ENCODE peak calls at places on chromosomes 4 and X, in eight cellular contexts. H is GM10248; D is T1000; K is stimulated activated naive CD8-positive, alpha-beta T cell treated with anti-CD3 and anti-CD28 coated beads, Interleukin-15, Interleukin-2, amounts not matched to agents 100 U/mL and 50 U/mL, for 24 hours; O is activated CD8-positive, alpha-beta memory T cell treated with anti-CD3 and anti-CD28 coated beads for 48 hours; X is fibroblast of mammary gland; L is stimulated activated effector memory CD8-positive, alpha-beta T cell treated with anti-CD3 and anti-CD28 coated beads, Interleukin-12 subunit alpha, Interleukin-12 subunit beta, amount 100 ng/mL, for 72 hours; J is left colon. C is an unnamed sample.

GRCh38 chr4:35493977-35494376 is 750.3 kb downstream of the ARAP2 start:
- DNase-seq in K (no peak), X (no peak), H (no peak), L (no peak), D (no peak), J (no peak), O (no peak), C (no peak)

GRCh38 chr4:123559955-123560669 is 163.5 kb downstream of the SPRY1 start:
- DNase-seq in J (no peak), D (no peak), K (no peak), O (no peak), H (no peak), L (no peak), X (peak; percentile 20), C (no peak)

GRCh38 chrX:38304010-38304409 is 23.3 kb downstream of the RPGR start:
- DNase-seq in D (no peak), O (no peak), L (no peak), K (no peak), H (no peak), X (peak; percentile 52), J (no peak), C (no peak)

GRCh38 chr4:4574792-4575191 is 32.9 kb upstream of the STX18 start:
- DNase-seq in X (peak; percentile 75), D (no peak), O (no peak), J (peak; percentile 76), L (no peak), K (no peak), H (no peak), C (no peak)

GRCh38 chr4:156312261-156312847 is 358.7 kb upstream of the CTSO start:
- DNase-seq in H (no peak), J (no peak), L (no peak), K (no peak), O (no peak), D (no peak), X (peak; percentile 7), C (no peak)

GRCh38 chr4:57182132-57182874 is 72.1 kb upstream of the IGFBP7 start:
- DNase-seq in D (no peak), L (no peak), K (no peak), J (no peak), O (no peak), H (no peak), X (no peak), C (no peak)

GRCh38 chrX:39935414-39936064 is 162.2 kb downstream of the BCOR start:
- DNase-seq in K (no peak), H (no peak), X (no peak), L (no peak), D (no peak), O (no peak), J (no peak), C (peak; percentile 5)

GRCh38 chrX:24198101-24198500 is 48.6 kb downstream of the ZFX start:
- DNase-seq in K (no peak), H (no peak), D (no peak), J (no peak), L (no peak), O (no peak), X (no peak), C (no peak)

GRCh38 chr4:78379040-78379439 is 172.5 kb upstream of the ANXA3 start:
- DNase-seq in J (no peak), O (no peak), K (no peak), H (no peak), D (no peak), X (peak; percentile 9), L (no peak), C (no peak)

C was measured in brain pericyte.